ENCODE peak calls at places on chromosomes 1 and 21, in five cellular contexts. N, G, D, B and U are unnamed samples.

GRCh38 chr1:246989901-246990300 is 18.0 kb downstream of the ZNF695 start:
- DNase-seq in B (no peak), N (no peak), G (no peak), D (no peak), U (no peak)

GRCh38 chr1:201348211-201348566 is 29.3 kb downstream of the TNNT2 start:
- DNase-seq in B (no peak), G (peak), D (peak), N (no peak), U (no peak)

GRCh38 chr1:36322085-36322785 is 1.2 kb downstream of the EVA1B start:
- DNase-seq in B (peak), G (no peak), D (no peak), N (no peak), U (no peak)

GRCh38 chr1:115669002-115669673 is 27.4 kb downstream of the VANGL1 start:
- DNase-seq in N (no peak), B (no peak), D (no peak), G (no peak), U (no peak)

GRCh38 chr21:34734696-34735095 is 65.9 kb downstream of the CLIC6 start:
- DNase-seq in B (no peak), N (no peak), D (no peak), G (no peak), U (no peak)

GRCh38 chr1:116572771-116573170 is 1.9 kb upstream of the CD58 start:
- DNase-seq in B (no peak), N (no peak), G (no peak), D (no peak), U (no peak)

GRCh38 chr1:42529724-42530161 is 66.7 kb downstream of the CCDC30 start:
- DNase-seq in N (peak), B (no peak), G (no peak), D (no peak), U (no peak)

GRCh38 chr21:34836103-34836932 is 167.5 kb downstream of the CLIC6 start:
- DNase-seq in B (peak), D (peak), N (peak), G (peak), U (peak)

GRCh38 chr1:226640288-226640687 is 91.7 kb downstream of the STUM start:
- DNase-seq in B (no peak), G (no peak), D (peak), N (no peak), U (no peak)

GRCh38 chr1:245881767-245882391 is 625.2 kb downstream of the SMYD3 start:
- DNase-seq in G (peak), B (no peak), N (no peak), D (no peak), U (no peak)

GRCh38 chr1:26996024-26996423 is 2.5 kb downstream of the TRNP1 start:
- DNase-seq in G (no peak), B (no peak), N (no peak), D (no peak), U (no peak)

GRCh38 chr1:167701510-167701909 is 20.3 kb upstream of the MPZL1 start:
- DNase-seq in N (no peak), G (no peak), B (no peak), D (no peak), U (no peak)

GRCh38 chr1:8911416-8912309 is 33.2 kb upstream of the ENO1 start:
- DNase-seq in N (no peak), G (no peak), D (no peak), B (no peak), U (no peak)

GRCh38 chr1:14255711-14256110 is 342.8 kb upstream of the KAZN start:
- DNase-seq in B (no peak), D (no peak), G (no peak), N (no peak), U (no peak)

GRCh38 chr1:154320882-154321608 is at the start of gene AQP10:
- DNase-seq in B (no peak), G (no peak), N (no peak), D (peak), U (no peak)

GRCh38 chr1:35316264-35316663 is 47.8 kb downstream of the ZMYM4 start:
- DNase-seq in N (no peak), B (no peak), D (no peak), G (no peak), U (no peak)

GRCh38 chr21:33427051-33427450 is 23.8 kb downstream of the IFNGR2 start:
- DNase-seq in G (peak), N (no peak), D (no peak), B (no peak), U (no peak)

GRCh38 chr1:39573736-39574624 is 2.6 kb downstream of the PABPC4 start:
- DNase-seq in G (no peak), N (no peak), B (no peak), D (peak), U (no peak)

GRCh38 chr1:181141431-181141910 is 53.0 kb downstream of the IER5 start:
- DNase-seq in N (no peak), G (no peak), B (no peak), D (peak), U (peak)

GRCh38 chr1:23577056-23577985 is 18.0 kb upstream of the ID3 start:
- DNase-seq in D (peak), G (no peak), B (peak), N (peak), U (no peak)

GRCh38 chr1:31797216-31797615 is 18.6 kb downstream of the SPOCD1 start:
- DNase-seq in D (no peak), G (no peak), B (no peak), N (no peak), U (peak)

GRCh38 chr1:247331172-247331525 is 518 bp downstream of the ZNF496 start:
- DNase-seq in N (no peak), G (peak), D (peak), B (peak), U (peak)

GRCh38 chr21:15272591-15272990 is 207.8 kb upstream of the NRIP1 start:
- DNase-seq in N (no peak), B (no peak), D (no peak), G (no peak), U (no peak)

GRCh38 chr1:223815865-223816264 is 29.9 kb downstream of the TP53BP2 start:
- DNase-seq in G (no peak), D (no peak), B (no peak), N (no peak), U (no peak)

GRCh38 chr1:68321084-68321685 is 88.9 kb upstream of the WLS start:
- DNase-seq in N (no peak), G (peak), B (peak), D (peak), U (no peak)

GRCh38 chr1:76677775-76678405 is 189.4 kb upstream of the ST6GALNAC5 start:
- DNase-seq in B (no peak), N (no peak), G (no peak), D (no peak), U (no peak)

GRCh38 chr21:38702196-38702595 is 103.5 kb upstream of the ETS2 start:
- DNase-seq in D (no peak), N (no peak), B (no peak), G (no peak), U (no peak)

GRCh38 chr1:211783897-211784296 is 46.7 kb downstream of the LPGAT1 start:
- DNase-seq in B (no peak), D (no peak), G (no peak), N (no peak), U (no peak)

GRCh38 chr1:59672851-59673574 is 141.7 kb upstream of the HOOK1 start:
- DNase-seq in B (no peak), D (no peak), N (no peak), G (no peak), U (no peak)

GRCh38 chr1:209565759-209566678 is 17.5 kb upstream of the CAMK1G start:
- DNase-seq in N (no peak), B (peak), D (peak), G (peak), U (peak)

GRCh38 chr1:115838426-115838804 is 2.5 kb downstream of the NHLH2 start:
- DNase-seq in G (no peak), N (no peak), D (no peak), B (no peak), U (no peak)

GRCh38 chr1:165481820-165482532 is 37.0 kb upstream of the RXRG start:
- DNase-seq in D (peak), G (no peak), N (peak), B (peak), U (no peak)

GRCh38 chr1:59976194-59977074 is 49.9 kb upstream of the CYP2J2 start:
- DNase-seq in B (peak), D (peak), N (no peak), G (peak), U (peak)

GRCh38 chr21:26332873-26333272 is 162.3 kb upstream of the APP start:
- DNase-seq in N (no peak), G (no peak), B (no peak), D (no peak), U (no peak)

GRCh38 chr1:210908257-210908656 is 225.7 kb downstream of the KCNH1 start:
- DNase-seq in N (no peak), G (no peak), B (no peak), D (no peak), U (no peak)

GRCh38 chr1:213984387-213985180 is 3.2 kb upstream of the PROX1 start:
- DNase-seq in N (no peak), D (no peak), B (no peak), G (peak), U (no peak)

GRCh38 chr1:55259906-55260608 is 44.9 kb upstream of the USP24 start:
- DNase-seq in B (no peak), D (no peak), G (no peak), N (no peak), U (no peak)

GRCh38 chr1:204579681-204580080 is 63.5 kb downstream of the MDM4 start:
- DNase-seq in B (no peak), D (no peak), N (no peak), G (no peak), U (no peak)

GRCh38 chr1:204576422-204576821 is 60.2 kb downstream of the MDM4 start:
- DNase-seq in G (no peak), B (no peak), D (no peak), N (no peak), U (no peak)

GRCh38 chr1:204580862-204581261 is 64.7 kb downstream of the MDM4 start:
- DNase-seq in N (no peak), B (no peak), G (no peak), D (no peak), U (no peak)

GRCh38 chr1:204577794-204578478 is 61.7 kb downstream of the MDM4 start:
- DNase-seq in G (no peak), N (no peak), D (no peak), B (no peak), U (no peak)

GRCh38 chr1:204578867-204579664 is 62.9 kb downstream of the MDM4 start:
- DNase-seq in B (peak), G (peak), D (peak), N (no peak), U (no peak)
- H3K4me3 ChIP-seq in B (peak), G (no peak), D (peak), N (no peak), U (peak)

GRCh38 chr1:178374016-178374415 is 122.7 kb downstream of the CLEC20A start:
- DNase-seq in G (no peak), D (no peak), N (peak), B (no peak), U (no peak)

GRCh38 chr1:178371999-178372398 is 124.8 kb downstream of the CLEC20A start:
- DNase-seq in D (no peak), G (no peak), B (no peak), N (no peak), U (no peak)

GRCh38 chr1:178376008-178376407 is 120.8 kb downstream of the CLEC20A start:
- DNase-seq in D (no peak), G (no peak), N (no peak), B (no peak), U (no peak)

GRCh38 chr1:178367151-178367550 is 129.6 kb downstream of the CLEC20A start:
- DNase-seq in N (no peak), G (no peak), D (no peak), B (no peak), U (no peak)

GRCh38 chr1:178371236-178371635 is 125.5 kb downstream of the CLEC20A start:
- DNase-seq in G (peak), B (no peak), D (no peak), N (no peak), U (no peak)
- H3K4me3 ChIP-seq in G (no peak), B (no peak), D (no peak), N (peak), U (peak)

DNA sequence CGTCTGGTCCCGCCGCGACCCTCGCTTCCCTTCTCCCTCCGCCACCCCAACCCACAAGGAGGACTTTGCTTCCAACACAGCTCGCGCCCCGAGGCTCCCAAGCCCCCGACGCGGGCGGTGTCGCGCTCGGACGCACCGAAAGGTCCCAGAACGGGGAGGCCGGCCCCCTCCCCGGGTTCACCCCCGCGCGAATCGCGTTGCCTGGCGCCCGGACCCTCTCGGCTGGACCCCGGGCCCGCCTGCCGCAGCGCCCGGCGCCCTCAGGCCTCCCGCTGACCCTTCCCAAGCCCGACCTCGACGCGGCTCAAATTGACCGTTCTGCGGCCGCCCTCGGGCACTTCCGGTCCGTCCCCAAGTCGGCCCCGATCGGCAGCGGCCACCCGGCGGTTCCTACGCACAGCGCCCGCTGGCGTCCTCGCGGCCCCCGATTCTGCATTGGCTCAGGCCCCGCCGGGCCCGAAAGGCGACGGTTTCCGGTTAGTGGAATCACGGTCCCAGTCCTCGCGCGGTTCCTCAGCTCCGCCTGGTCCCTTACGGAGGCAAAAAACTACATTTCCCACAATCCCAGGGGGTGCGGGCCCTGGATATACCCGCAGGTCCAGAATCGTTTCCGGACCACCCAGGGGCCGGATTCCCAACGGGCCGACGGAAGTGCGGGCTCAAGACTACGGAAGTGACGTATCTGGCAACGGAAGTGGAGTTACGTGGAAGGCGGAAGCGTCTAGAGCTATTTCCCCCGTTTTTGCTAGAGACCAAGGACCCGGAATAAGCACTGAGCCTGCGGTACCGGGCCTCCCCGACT is at the start of gene AURKAIP1:
- DNase-seq in D (peak), N (peak), G (peak), B (peak), U (peak)
- H3K4me3 ChIP-seq in D (peak), N (peak), G (peak), B (peak), U (peak)

GRCh38 chr1:244815600-244816099 is 19.8 kb upstream of the COX20 start:
- DNase-seq in N (no peak), B (no peak), D (no peak), G (no peak), U (no peak)
- H3K4me3 ChIP-seq in N (no peak), B (no peak), D (no peak), G (no peak), U (peak)

DNA sequence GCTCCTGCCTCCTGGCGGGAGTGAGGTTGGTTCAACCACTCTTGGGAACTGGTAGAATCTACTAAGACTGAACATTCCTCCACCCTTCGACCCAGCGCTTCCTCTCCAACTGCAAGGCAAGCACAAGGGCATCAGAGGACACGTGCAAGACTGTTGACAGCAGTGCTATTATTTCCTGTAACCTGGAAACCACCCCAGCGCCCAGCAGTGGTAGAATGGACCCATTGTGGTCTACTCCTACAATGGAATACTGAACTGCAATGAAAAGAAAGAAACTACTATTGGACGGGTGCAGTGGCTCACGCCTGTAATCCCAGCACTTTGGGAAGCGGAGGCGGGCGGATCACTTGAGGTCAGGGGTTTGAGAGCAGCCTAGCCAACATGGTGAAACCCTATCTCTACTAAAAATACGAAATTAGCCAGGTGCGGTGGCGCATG is 33.0 kb upstream of the TARDBP start:
- DNase-seq in B (no peak), N (no peak), G (peak), D (peak), U (peak)
- H3K4me3 ChIP-seq in B (no peak), N (no peak), G (no peak), D (no peak), U (no peak)

GRCh38 chr21:44082648-44083436 is 24.4 kb upstream of the PWP2 start:
- DNase-seq in B (no peak), N (no peak), D (no peak), G (peak), U (peak)
- H3K4me3 ChIP-seq in B (no peak), N (no peak), D (no peak), G (no peak), U (no peak)

GRCh38 chr1:202968351-202968750 is 1.3 kb upstream of the CYB5R1 start:
- DNase-seq in D (no peak), N (no peak), B (no peak), G (no peak), U (no peak)
- H3K4me3 ChIP-seq in D (peak), N (no peak), B (no peak), G (no peak), U (peak)